ENCODE peak calls at places on chromosome X, in nine cellular contexts. Y is small intestine, J is psoas muscle, T is tibial nerve, V is epithelial cell of esophagus, W is left lung, U is A673, L is AG09309, I is cardiac fibroblast. X is an unnamed sample.

GRCh38 chrX:132467029-132467428 is 21.8 kb downstream of the MBNL3 start:
- DNase-seq in T (no peak), L (peak; percentile 21), V (peak; percentile 59), U (no peak), J (no peak), W (no peak), I (peak; percentile 12), Y (no peak), X (no peak)

GRCh38 chrX:69815063-69815462 is 199.2 kb downstream of the EDA start:
- DNase-seq in Y (no peak), W (no peak), U (no peak), J (no peak), V (no peak), L (no peak), I (no peak), T (no peak), X (no peak)

GRCh38 chrX:41043950-41044349 is 41.3 kb upstream of the USP9X start:
- DNase-seq in L (no peak), W (no peak), V (peak; percentile 11), I (peak; percentile 68), Y (no peak), T (no peak), J (no peak), U (no peak), X (no peak)

GRCh38 chrX:37817176-37817575 is 30.2 kb downstream of the DYNLT3 start:
- DNase-seq in T (no peak), J (no peak), W (no peak), L (no peak), Y (no peak), I (no peak), U (no peak), V (no peak), X (no peak)

GRCh38 chrX:71515039-71515398 is 17.9 kb upstream of the OGT start:
- DNase-seq in J (peak; percentile 46), Y (no peak), W (no peak), V (no peak), I (peak; percentile 8), U (no peak), L (no peak), T (peak; percentile 9), X (no peak)

GRCh38 chrX:133005038-133005437 is 46.6 kb upstream of the HS6ST2 start:
- DNase-seq in L (no peak), V (peak; percentile 2), W (no peak), I (peak; percentile 0), Y (no peak), J (no peak), T (no peak), U (peak; percentile 41), X (no peak)

GRCh38 chrX:118627084-118627758 is 100.2 kb upstream of the IL13RA1 start:
- DNase-seq in W (no peak), U (peak; percentile 7), T (no peak), I (peak; percentile 10), L (no peak), V (peak; percentile 50), Y (peak; percentile 6), J (no peak), X (peak; percentile 4)

GRCh38 chrX:45140812-45141211 is 59.9 kb downstream of the DIPK2B start:
- DNase-seq in T (no peak), J (no peak), W (no peak), V (no peak), Y (no peak), U (no peak), I (no peak), L (no peak), X (no peak)

GRCh38 chrX:40543661-40544328 is 37.0 kb upstream of the ATP6AP2 start:
- DNase-seq in W (no peak), L (no peak), T (peak; percentile 41), Y (peak; percentile 50), J (no peak), V (peak; percentile 72), I (peak; percentile 55), U (peak; percentile 81), X (peak; percentile 55)

GRCh38 chrX:107450823-107451509 is 1.5 kb downstream of the FRMPD3 start:
- DNase-seq in L (no peak), J (no peak), I (no peak), T (no peak), Y (no peak), U (peak; percentile 35), V (no peak), W (no peak), X (no peak)
- H3K4me3 ChIP-seq in L (no peak overlapping the region), J (no peak overlapping the region), I (no peak overlapping the region), T (no peak overlapping the region), Y (no peak overlapping the region), U (no peak overlapping the region), V (no peak overlapping the region), W (no peak overlapping the region), X (no peak overlapping the region)

GRCh38 chrX:153829799-153830631 is at the start of gene PDZD4:
- DNase-seq in U (no peak), Y (no peak), I (no peak), W (no peak), V (no peak), J (no peak), T (no peak), L (no peak), X (no peak)
- H3K4me3 ChIP-seq in U (peak within 1 kb of the TSS; percentile 47), Y (no peak within 1 kb of the TSS), I (no peak within 1 kb of the TSS), W (peak within 1 kb of the TSS; percentile 26), V (no peak within 1 kb of the TSS), J (peak within 1 kb of the TSS; percentile 58), T (peak within 1 kb of the TSS; percentile 62), L (no peak within 1 kb of the TSS), X (peak within 1 kb of the TSS; percentile 36)

GRCh38 chrX:31092970-31093638 is 21.3 kb upstream of the FTHL17 start:
- DNase-seq in U (no peak), T (no peak), V (no peak), L (no peak), I (no peak), W (no peak), Y (no peak), J (no peak), X (no peak)
- H3K4me3 ChIP-seq in U (no peak overlapping the region), T (no peak overlapping the region), V (no peak overlapping the region), L (no peak overlapping the region), I (no peak overlapping the region), W (no peak overlapping the region), Y (no peak overlapping the region), J (no peak overlapping the region), X (no peak overlapping the region)

GRCh38 chrX:46953597-46953996 is 41.4 kb downstream of the JADE3 start:
- DNase-seq in I (no peak), T (no peak), W (no peak), U (no peak), J (no peak), L (no peak), Y (peak; percentile 60), V (no peak), X (no peak)

GRCh38 chrX:46959101-46959500 is 46.9 kb downstream of the JADE3 start:
- DNase-seq in L (no peak), J (no peak), W (no peak), T (no peak), Y (no peak), V (peak; percentile 61), I (no peak), U (no peak), X (no peak)

GRCh38 chrX:46954716-46955115 is 42.5 kb downstream of the JADE3 start:
- DNase-seq in L (no peak), I (no peak), V (no peak), W (no peak), T (no peak), J (no peak), Y (no peak), U (no peak), X (no peak)

GRCh38 chrX:46957299-46957698 is 45.1 kb downstream of the JADE3 start:
- DNase-seq in Y (peak; percentile 35), T (peak; percentile 10), W (no peak), V (no peak), I (no peak), L (no peak), U (peak; percentile 31), J (no peak), X (no peak)

DNA sequence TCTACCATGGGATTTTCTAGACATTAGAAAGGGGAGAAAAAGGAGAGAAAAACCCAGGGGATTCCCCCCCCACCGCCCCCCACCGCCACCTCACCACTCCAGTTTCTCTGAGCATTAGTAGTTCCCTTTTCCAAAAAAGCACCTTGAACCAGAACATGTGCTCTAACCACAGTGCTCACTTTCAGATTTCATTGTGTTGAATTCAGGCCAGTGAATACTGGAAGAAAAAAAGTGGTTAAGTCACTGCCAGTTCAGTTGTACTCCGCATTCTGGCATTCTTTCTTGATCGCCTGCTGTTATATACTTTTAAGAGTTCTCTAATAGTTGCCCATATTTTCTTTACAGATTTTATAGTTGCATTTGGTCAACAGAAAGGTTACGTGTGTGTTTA is 40.9 kb downstream of the JADE3 start:
- DNase-seq in J (no peak), I (no peak), T (no peak), L (no peak), W (no peak), U (no peak), Y (no peak), V (no peak), X (no peak)
- H3K4me3 ChIP-seq in J (no peak overlapping the region), I (no peak overlapping the region), T (no peak overlapping the region), L (no peak overlapping the region), W (no peak overlapping the region), U (no peak overlapping the region), Y (no peak overlapping the region), V (no peak overlapping the region), X (no peak overlapping the region)

GRCh38 chrX:134025986-134026731 is 40.8 kb upstream of the GPC3 start:
- DNase-seq in I (peak; percentile 0), J (no peak), V (no peak), W (no peak), T (no peak), Y (no peak), L (no peak), U (peak; percentile 5), X (peak; percentile 3)
- H3K4me3 ChIP-seq in I (no peak overlapping the region), J (peak overlapping the region; percentile 41), V (no peak overlapping the region), W (no peak overlapping the region), T (peak overlapping the region; percentile 34), Y (no peak overlapping the region), L (no peak overlapping the region), U (no peak overlapping the region), X (no peak overlapping the region)

DNA sequence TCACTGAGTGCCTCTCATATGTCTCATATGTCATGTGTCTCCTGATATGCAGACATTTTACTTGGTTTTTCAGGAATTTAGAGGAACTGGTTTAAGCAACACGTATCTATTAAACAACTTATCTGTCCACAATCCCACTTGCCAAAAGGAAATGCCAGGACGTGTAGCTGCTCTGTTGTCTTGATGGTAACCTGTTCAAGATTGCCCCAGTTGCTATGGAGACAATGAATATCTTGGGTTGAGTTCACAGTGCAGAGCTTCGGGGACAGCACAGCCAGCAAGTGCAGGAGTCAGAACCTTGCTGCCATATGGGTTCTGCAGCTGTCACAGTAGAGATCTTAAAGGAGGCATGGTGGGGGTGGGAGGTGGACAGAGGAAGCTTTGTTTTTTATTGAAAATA is 28.7 kb upstream of the FAM9B start:
- DNase-seq in U (no peak), J (no peak), I (no peak), T (no peak), W (no peak), V (peak; percentile 0), L (no peak), Y (no peak), X (no peak)
- H3K4me3 ChIP-seq in U (no peak overlapping the region), J (no peak overlapping the region), I (no peak overlapping the region), T (no peak overlapping the region), W (no peak overlapping the region), V (no peak overlapping the region), L (no peak overlapping the region), Y (no peak overlapping the region), X (no peak overlapping the region)